ENCODE peak calls at places on chromosomes 2 and 18, in five cellular contexts. One of them, this sample, is unnamed.

GRCh38 chr2:24892928-24893327 is 27.1 kb downstream of the ADCY3 start:
- DNase-seq in left lung: no peak
- DNase-seq in suprapubic skin: no peak
- DNase-seq in GM20000: no peak
- DNase-seq in cardiac fibroblast: peak
- DNase-seq in this sample: no peak

GRCh38 chr2:15407666-15408065 is 153.5 kb downstream of the NBAS start:
- DNase-seq in left lung: no peak
- DNase-seq in suprapubic skin: no peak
- DNase-seq in GM20000: no peak
- DNase-seq in cardiac fibroblast: no peak
- DNase-seq in this sample: no peak

GRCh38 chr2:44741507-44741906 is 200.0 kb upstream of the SIX3 start:
- DNase-seq in left lung: no peak
- DNase-seq in suprapubic skin: no peak
- DNase-seq in GM20000: no peak
- DNase-seq in cardiac fibroblast: peak
- DNase-seq in this sample: no peak

GRCh38 chr2:156400704-156401678 is 35.2 kb upstream of the GPD2 start:
- DNase-seq in left lung: peak
- DNase-seq in suprapubic skin: peak
- DNase-seq in GM20000: peak
- DNase-seq in cardiac fibroblast: peak
- DNase-seq in this sample: peak

GRCh38 chr18:77133920-77134496 is 1.4 kb upstream of the MBP start:
- DNase-seq in left lung: peak
- DNase-seq in suprapubic skin: no peak
- DNase-seq in GM20000: no peak
- DNase-seq in cardiac fibroblast: no peak
- DNase-seq in this sample: no peak

GRCh38 chr2:100470898-100471514 is 724 bp downstream of the NMS start:
- DNase-seq in left lung: peak
- DNase-seq in suprapubic skin: no peak
- DNase-seq in GM20000: no peak
- DNase-seq in cardiac fibroblast: peak
- DNase-seq in this sample: peak

GRCh38 chr2:218257390-218257981 is 3.3 kb upstream of the GPBAR1 start:
- DNase-seq in left lung: peak
- DNase-seq in suprapubic skin: peak
- DNase-seq in GM20000: peak
- DNase-seq in cardiac fibroblast: peak
- DNase-seq in this sample: peak

GRCh38 chr2:46666044-46666662 is 186.8 kb downstream of the TMEM247 start:
- DNase-seq in left lung: peak
- DNase-seq in suprapubic skin: no peak
- DNase-seq in GM20000: no peak
- DNase-seq in cardiac fibroblast: no peak
- DNase-seq in this sample: no peak

GRCh38 chr18:57447154-57447621 is 12.0 kb downstream of the ONECUT2 start:
- DNase-seq in left lung: no peak
- DNase-seq in suprapubic skin: no peak
- DNase-seq in GM20000: peak
- DNase-seq in cardiac fibroblast: peak
- DNase-seq in this sample: peak

GRCh38 chr2:127324635-127325034 is 30.7 kb upstream of the ERCC3 start:
- DNase-seq in left lung: no peak
- DNase-seq in suprapubic skin: no peak
- DNase-seq in GM20000: no peak
- DNase-seq in cardiac fibroblast: peak
- DNase-seq in this sample: no peak

GRCh38 chr2:199870581-199870980 is 19.6 kb upstream of the FTCDNL1 start:
- DNase-seq in left lung: no peak
- DNase-seq in suprapubic skin: no peak
- DNase-seq in GM20000: no peak
- DNase-seq in cardiac fibroblast: no peak
- DNase-seq in this sample: no peak

DNA sequence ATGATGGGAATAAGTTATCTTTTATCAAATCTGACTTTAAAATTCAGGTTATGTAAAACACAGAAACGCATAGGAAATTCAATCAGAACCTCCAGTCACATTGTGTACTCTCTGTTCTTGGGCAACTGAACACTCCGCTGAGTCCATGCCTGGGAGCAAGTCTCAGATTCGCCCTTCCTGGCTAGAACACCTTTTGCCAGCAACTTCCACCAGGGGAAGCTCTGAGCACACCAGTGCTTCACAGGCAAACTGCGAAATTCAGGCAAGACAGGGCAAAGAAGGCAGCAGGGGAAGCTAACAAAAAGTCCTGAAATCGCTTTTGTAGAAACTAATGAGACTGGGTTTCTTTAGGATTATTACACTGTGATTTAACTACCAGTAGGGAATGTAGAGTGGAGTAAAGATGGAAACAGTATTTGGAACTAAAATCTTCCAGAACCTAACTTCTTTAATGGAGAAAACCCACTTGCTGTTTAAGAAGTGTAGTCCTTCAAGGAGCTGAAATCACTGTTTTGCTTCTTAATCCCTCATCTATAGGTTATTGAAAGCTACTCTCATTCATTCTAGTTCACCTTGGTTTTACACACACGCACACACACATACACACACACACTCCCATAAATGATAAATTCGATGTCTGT is 214.3 kb downstream of the TMEM182 start:
- DNase-seq in left lung: no peak
- DNase-seq in suprapubic skin: no peak
- DNase-seq in GM20000: peak
- DNase-seq in cardiac fibroblast: peak
- DNase-seq in this sample: peak
- TF ChIP-seq CTCF in left lung: peak
- TF ChIP-seq CTCF in suprapubic skin: peak
- TF ChIP-seq CTCF in GM20000: no peak
- TF ChIP-seq CTCF in cardiac fibroblast: peak
- TF ChIP-seq CTCF in this sample: peak

GRCh38 chr2:63424329-63425078 is 163.8 kb downstream of the WDPCP start:
- DNase-seq in left lung: no peak
- DNase-seq in suprapubic skin: no peak
- DNase-seq in GM20000: peak
- DNase-seq in cardiac fibroblast: peak
- DNase-seq in this sample: no peak
- TF ChIP-seq CTCF in left lung: no peak
- TF ChIP-seq CTCF in suprapubic skin: no peak
- TF ChIP-seq CTCF in GM20000: peak
- TF ChIP-seq CTCF in cardiac fibroblast: peak
- TF ChIP-seq CTCF in this sample: peak

GRCh38 chr2:232030229-232030628 is 68.7 kb downstream of the DIS3L2 start:
- DNase-seq in left lung: no peak
- DNase-seq in suprapubic skin: no peak
- DNase-seq in GM20000: no peak
- DNase-seq in cardiac fibroblast: no peak
- DNase-seq in this sample: no peak
- TF ChIP-seq CTCF in left lung: no peak
- TF ChIP-seq CTCF in suprapubic skin: peak
- TF ChIP-seq CTCF in GM20000: no peak
- TF ChIP-seq CTCF in cardiac fibroblast: peak
- TF ChIP-seq CTCF in this sample: peak

GRCh38 chr2:29329899-29330298 is 214.7 kb downstream of the CLIP4 start:
- DNase-seq in left lung: no peak
- DNase-seq in suprapubic skin: no peak
- DNase-seq in GM20000: no peak
- DNase-seq in cardiac fibroblast: no peak
- DNase-seq in this sample: no peak
- TF ChIP-seq CTCF in left lung: no peak
- TF ChIP-seq CTCF in suprapubic skin: no peak
- TF ChIP-seq CTCF in GM20000: peak
- TF ChIP-seq CTCF in cardiac fibroblast: peak
- TF ChIP-seq CTCF in this sample: no peak

DNA sequence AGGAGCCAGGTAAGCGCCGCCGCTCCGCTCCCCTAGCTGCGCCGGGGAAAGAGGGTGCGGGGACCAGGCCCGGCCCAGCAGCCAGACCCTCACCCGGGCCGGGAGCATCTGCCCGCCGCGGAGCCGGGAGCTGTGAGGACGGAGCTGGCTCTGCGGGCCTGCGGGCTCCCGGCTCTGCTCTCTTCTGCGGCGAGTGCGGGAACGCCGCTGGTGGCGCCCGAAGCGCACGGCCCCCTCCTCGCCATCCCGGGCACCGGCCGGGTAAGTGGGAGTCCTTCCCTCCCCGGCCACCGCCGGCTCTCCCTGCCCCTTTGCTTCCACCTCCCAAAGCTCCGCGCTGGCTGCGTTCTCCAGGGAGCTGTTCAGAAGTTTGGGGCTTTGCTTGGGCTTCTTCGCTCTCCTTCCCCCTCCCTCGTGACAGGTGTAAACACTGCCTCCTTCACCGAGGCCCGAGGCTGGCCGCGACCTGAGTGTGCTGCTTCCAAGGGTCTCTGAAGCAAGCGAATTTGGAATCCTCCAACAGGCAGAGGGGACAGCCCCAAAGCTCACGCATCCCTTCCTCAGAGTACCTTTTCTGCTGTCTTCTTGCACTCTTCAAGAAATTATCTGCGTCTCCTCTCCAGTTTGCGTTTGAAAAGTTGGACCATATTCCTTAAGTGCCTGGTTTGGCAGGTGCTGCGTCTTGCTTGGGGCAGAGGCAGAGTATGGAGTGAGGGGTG is 635 bp downstream of the AFTPH start:
- DNase-seq in left lung: peak
- DNase-seq in suprapubic skin: peak
- DNase-seq in GM20000: no peak
- DNase-seq in cardiac fibroblast: no peak
- DNase-seq in this sample: peak
- TF ChIP-seq CTCF in left lung: no peak
- TF ChIP-seq CTCF in suprapubic skin: no peak
- TF ChIP-seq CTCF in GM20000: no peak
- TF ChIP-seq CTCF in cardiac fibroblast: no peak
- TF ChIP-seq CTCF in this sample: no peak

DNA sequence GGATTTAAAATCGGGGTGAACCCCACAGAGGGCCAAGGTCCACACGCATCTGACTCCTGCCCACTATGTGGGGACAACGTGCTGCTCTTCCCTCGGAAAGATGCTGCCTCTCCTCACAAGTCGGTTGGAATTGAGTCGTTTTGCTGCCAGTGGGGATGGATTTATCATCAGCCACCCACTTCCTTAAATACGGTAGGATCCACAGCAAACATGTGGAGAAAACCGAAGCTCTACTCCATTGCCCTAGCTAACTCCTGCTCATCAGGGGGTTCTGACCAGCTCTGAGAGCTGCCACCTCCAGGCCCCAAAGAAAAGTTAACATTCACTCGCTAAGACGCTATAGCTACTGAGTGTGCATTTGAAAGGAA is 80.9 kb downstream of the CHRNA1 start:
- DNase-seq in left lung: no peak
- DNase-seq in suprapubic skin: no peak
- DNase-seq in GM20000: peak
- DNase-seq in cardiac fibroblast: peak
- DNase-seq in this sample: no peak
- TF ChIP-seq CTCF in left lung: no peak
- TF ChIP-seq CTCF in suprapubic skin: no peak
- TF ChIP-seq CTCF in GM20000: no peak
- TF ChIP-seq CTCF in cardiac fibroblast: peak
- TF ChIP-seq CTCF in this sample: no peak

GRCh38 chr2:20192781-20193180 is 32.1 kb downstream of the SDC1 start:
- DNase-seq in left lung: no peak
- DNase-seq in suprapubic skin: no peak
- DNase-seq in GM20000: no peak
- DNase-seq in cardiac fibroblast: no peak
- DNase-seq in this sample: no peak

GRCh38 chr2:20189299-20189931 is 35.5 kb downstream of the SDC1 start:
- DNase-seq in left lung: no peak
- DNase-seq in suprapubic skin: no peak
- DNase-seq in GM20000: no peak
- DNase-seq in cardiac fibroblast: no peak
- DNase-seq in this sample: no peak

GRCh38 chr2:20191714-20192569 is 33.0 kb downstream of the SDC1 start:
- DNase-seq in left lung: no peak
- DNase-seq in suprapubic skin: no peak
- DNase-seq in GM20000: no peak
- DNase-seq in cardiac fibroblast: no peak
- DNase-seq in this sample: no peak

GRCh38 chr2:20190170-20190569 is 34.8 kb downstream of the SDC1 start:
- DNase-seq in left lung: no peak
- DNase-seq in suprapubic skin: no peak
- DNase-seq in GM20000: no peak
- DNase-seq in cardiac fibroblast: no peak
- DNase-seq in this sample: no peak

GRCh38 chr2:20190862-20191713 is 33.8 kb downstream of the SDC1 start:
- DNase-seq in left lung: no peak
- DNase-seq in suprapubic skin: no peak
- DNase-seq in GM20000: no peak
- DNase-seq in cardiac fibroblast: peak
- DNase-seq in this sample: peak
- TF ChIP-seq CTCF in left lung: peak
- TF ChIP-seq CTCF in suprapubic skin: no peak
- TF ChIP-seq CTCF in GM20000: peak
- TF ChIP-seq CTCF in cardiac fibroblast: peak
- TF ChIP-seq CTCF in this sample: peak